ENCODE peak calls at places on chromosomes 6 and 20, in four cellular contexts. Z is tibial artery; W is lower leg skin; X is activated T-cell treated with anti-CD3 and anti-CD28 coated beads, Interleukin-2, amount 50 U/mL, for 24 hours. K is an unnamed sample.

GRCh38 chr6:143096403-143096802 is 35.7 kb downstream of the AIG1 start:
- DNase-seq in Z (no peak), W (no peak), X (no peak), K (no peak)

GRCh38 chr20:41182296-41183212 is 45.2 kb downstream of the PLCG1 start:
- DNase-seq in Z (peak; percentile 51), W (no peak), X (peak; percentile 28), K (no peak)

GRCh38 chr6:36595168-36595818 is 1.1 kb downstream of the SRSF3 start:
- DNase-seq in Z (peak; percentile 75), W (peak; percentile 59), X (no peak), K (no peak)

GRCh38 chr6:1015819-1016218 is 296.1 kb upstream of the FOXQ1 start:
- DNase-seq in Z (no peak), W (no peak), X (no peak), K (no peak)

GRCh38 chr6:169189686-169190085 is 64.0 kb downstream of the THBS2 start:
- DNase-seq in Z (no peak), W (no peak), X (no peak), K (no peak)

GRCh38 chr6:7446644-7447325 is 57.2 kb downstream of the RIOK1 start:
- DNase-seq in Z (no peak), W (no peak), X (no peak), K (no peak)

GRCh38 chr6:71471718-71472117 is 183.1 kb downstream of the OGFRL1 start:
- DNase-seq in Z (no peak), W (no peak), X (no peak), K (no peak)

GRCh38 chr20:34374209-34374749 is 11.2 kb downstream of the ITCH start:
- DNase-seq in Z (no peak), W (no peak), X (no peak), K (no peak)

GRCh38 chr6:53109612-53110011 is 39.0 kb downstream of the GCM1 start:
- DNase-seq in Z (no peak), W (no peak), X (no peak), K (no peak)

GRCh38 chr6:3546121-3546520 is 89.3 kb upstream of the SLC22A23 start:
- DNase-seq in Z (no peak), W (no peak), X (no peak), K (no peak)

GRCh38 chr6:84428300-84428907 is 201.0 kb upstream of the CEP162 start:
- DNase-seq in Z (peak; percentile 80), W (no peak), X (no peak), K (peak; percentile 5)

GRCh38 chr20:20759132-20759531 is 46.7 kb upstream of the RALGAPA2 start:
- DNase-seq in Z (no peak), W (no peak), X (no peak), K (no peak)

GRCh38 chr6:138001750-138002349 is 105.4 kb downstream of the PERP start:
- DNase-seq in Z (no peak), W (peak; percentile 66), X (peak; percentile 67), K (no peak)

GRCh38 chr6:39617023-39617422 is 108.2 kb downstream of the KIF6 start:
- DNase-seq in Z (no peak), W (no peak), X (no peak), K (no peak)

GRCh38 chr20:237918-238317 is 10.9 kb downstream of the DEFB129 start:
- DNase-seq in Z (no peak), W (no peak), X (no peak), K (no peak)

K was measured in NCI-H1048.